ENCODE peak calls at places on chromosomes 2 and 18, in nine cellular contexts. A is A549, O is HCT116, W is IMR-90, X is tibial nerve, U is PC-9, D is transverse colon, V is brain microvascular endothelial cell, L is sigmoid colon. H is an unnamed sample.

GRCh38 chr2:201203916-201204654 is 21.1 kb downstream of the CASP10 start:
- DNase-seq in U (no peak), X (no peak), V (no peak), D (no peak), O (no peak), W (peak), A (no peak), L (peak), H (no peak)

GRCh38 chr18:75782826-75783225 is 355.3 kb upstream of the SMIM21 start:
- DNase-seq in L (no peak), O (no peak), U (no peak), D (no peak), X (no peak), V (no peak), A (no peak), W (no peak), H (no peak)

GRCh38 chr2:216918088-216918680 is 58.3 kb upstream of the TNP1 start:
- DNase-seq in W (peak), O (peak), U (no peak), A (peak), X (peak), L (no peak), V (peak), D (peak), H (no peak)

GRCh38 chr2:10194021-10194820 is 71.7 kb downstream of the RRM2 start:
- DNase-seq in W (peak), X (no peak), D (no peak), L (no peak), U (no peak), V (no peak), A (no peak), O (no peak), H (no peak)

GRCh38 chr2:42908538-42909200 is 116.3 kb upstream of the HAAO start:
- DNase-seq in D (no peak), A (no peak), U (no peak), L (no peak), O (no peak), X (no peak), V (no peak), W (peak), H (no peak)

GRCh38 chr2:204665771-204666170 is 120.5 kb downstream of the PARD3B start:
- DNase-seq in L (no peak), U (no peak), V (no peak), A (no peak), D (no peak), W (no peak), O (no peak), X (no peak), H (no peak)

GRCh38 chr2:85162746-85163301 is 29.6 kb downstream of the TCF7L1 start:
- DNase-seq in L (no peak), O (no peak), D (no peak), W (peak), X (peak), U (no peak), V (peak), A (no peak), H (no peak)

GRCh38 chr2:108320326-108320932 is 31.7 kb downstream of the SULT1C2 start:
- DNase-seq in V (no peak), A (no peak), D (no peak), L (no peak), O (no peak), U (no peak), X (no peak), W (no peak), H (no peak)

GRCh38 chr18:55275042-55275897 is 312.7 kb downstream of the TCF4 start:
- DNase-seq in U (peak), A (no peak), X (no peak), O (no peak), W (peak), D (no peak), L (no peak), V (peak), H (peak)

GRCh38 chr2:149561309-149561926 is 26.2 kb downstream of the MMADHC start:
- DNase-seq in V (peak), W (peak), U (no peak), O (no peak), X (no peak), D (no peak), A (no peak), L (no peak), H (no peak)

GRCh38 chr18:37305084-37305483 is 260.5 kb downstream of the CELF4 start:
- DNase-seq in A (no peak), X (no peak), D (no peak), O (no peak), U (no peak), L (no peak), V (no peak), W (no peak), H (no peak)

GRCh38 chr2:234615643-234616356 is 118.9 kb upstream of the ARL4C start:
- DNase-seq in A (no peak), X (no peak), D (no peak), O (no peak), L (no peak), V (no peak), W (peak), U (no peak), H (no peak)

DNA sequence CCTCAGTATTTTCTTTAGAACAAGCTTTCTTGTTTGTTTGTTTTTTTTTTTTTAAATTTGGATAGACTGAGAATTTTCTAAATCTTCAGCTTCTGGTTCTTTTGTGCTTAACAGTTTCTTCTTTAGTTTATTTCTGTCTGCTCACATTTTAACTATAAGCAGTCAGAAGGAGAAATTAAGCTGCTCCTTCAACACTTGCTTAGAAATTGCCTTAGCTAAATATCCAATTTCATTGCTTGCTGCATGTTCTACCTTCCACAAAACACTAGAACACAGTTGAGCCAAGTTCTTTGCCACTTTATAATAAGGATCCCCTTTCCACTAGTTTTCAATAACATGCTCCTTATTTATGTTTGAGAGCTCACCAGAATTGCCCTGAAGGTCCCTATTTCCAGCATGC is 57.7 kb downstream of the NBEAL1 start:
- DNase-seq in O (no peak), U (no peak), D (no peak), V (no peak), A (no peak), W (no peak), L (no peak), X (no peak), H (no peak)
- H3K27ac ChIP-seq in O (no peak), U (no peak), D (no peak), V (no peak), A (no peak), W (no peak), L (no peak), X (no peak), H (no peak)

DNA sequence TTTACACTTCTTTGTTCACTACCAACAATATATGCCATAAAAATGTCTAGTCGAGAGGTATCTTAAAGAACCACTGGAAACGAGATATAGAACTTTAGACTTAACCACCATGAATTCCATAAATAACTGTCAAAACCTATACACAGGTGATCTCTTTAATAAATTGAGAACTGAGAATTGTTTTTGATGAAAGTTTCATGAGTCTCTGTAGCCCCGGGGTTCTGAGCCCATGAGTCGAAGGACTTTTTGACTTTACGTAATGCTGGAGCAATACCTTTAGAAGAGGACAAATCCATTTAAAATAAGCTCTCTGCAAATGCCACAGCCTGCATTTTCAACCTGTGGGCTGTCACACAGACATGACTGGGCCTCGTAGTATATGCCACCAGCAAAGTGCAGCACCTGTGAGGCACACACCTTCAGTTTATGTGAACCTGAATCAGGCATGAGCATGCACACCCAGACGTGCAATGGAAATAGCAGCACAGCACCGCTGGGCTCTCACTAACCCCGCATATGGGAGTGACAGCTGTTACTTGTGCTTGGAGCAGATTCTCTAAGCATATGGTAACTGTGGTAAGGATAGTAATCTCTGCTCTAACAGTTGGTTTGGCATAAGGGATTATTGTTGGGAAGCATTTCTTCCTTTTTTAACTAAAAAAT is 383.2 kb downstream of the SOCS6 start:
- DNase-seq in V (no peak), X (no peak), W (no peak), L (no peak), D (no peak), U (no peak), A (no peak), O (no peak), H (no peak)
- H3K27ac ChIP-seq in V (no peak), X (no peak), W (no peak), L (no peak), D (no peak), U (no peak), A (no peak), O (no peak), H (no peak)

GRCh38 chr2:161400076-161400475 is 16.0 kb upstream of the TBR1 start:
- DNase-seq in A (no peak), D (no peak), U (no peak), L (no peak), O (no peak), X (no peak), V (no peak), W (peak), H (no peak)
- H3K27ac ChIP-seq in A (no peak), D (no peak), U (no peak), L (no peak), O (no peak), X (no peak), V (no peak), W (no peak), H (no peak)

DNA sequence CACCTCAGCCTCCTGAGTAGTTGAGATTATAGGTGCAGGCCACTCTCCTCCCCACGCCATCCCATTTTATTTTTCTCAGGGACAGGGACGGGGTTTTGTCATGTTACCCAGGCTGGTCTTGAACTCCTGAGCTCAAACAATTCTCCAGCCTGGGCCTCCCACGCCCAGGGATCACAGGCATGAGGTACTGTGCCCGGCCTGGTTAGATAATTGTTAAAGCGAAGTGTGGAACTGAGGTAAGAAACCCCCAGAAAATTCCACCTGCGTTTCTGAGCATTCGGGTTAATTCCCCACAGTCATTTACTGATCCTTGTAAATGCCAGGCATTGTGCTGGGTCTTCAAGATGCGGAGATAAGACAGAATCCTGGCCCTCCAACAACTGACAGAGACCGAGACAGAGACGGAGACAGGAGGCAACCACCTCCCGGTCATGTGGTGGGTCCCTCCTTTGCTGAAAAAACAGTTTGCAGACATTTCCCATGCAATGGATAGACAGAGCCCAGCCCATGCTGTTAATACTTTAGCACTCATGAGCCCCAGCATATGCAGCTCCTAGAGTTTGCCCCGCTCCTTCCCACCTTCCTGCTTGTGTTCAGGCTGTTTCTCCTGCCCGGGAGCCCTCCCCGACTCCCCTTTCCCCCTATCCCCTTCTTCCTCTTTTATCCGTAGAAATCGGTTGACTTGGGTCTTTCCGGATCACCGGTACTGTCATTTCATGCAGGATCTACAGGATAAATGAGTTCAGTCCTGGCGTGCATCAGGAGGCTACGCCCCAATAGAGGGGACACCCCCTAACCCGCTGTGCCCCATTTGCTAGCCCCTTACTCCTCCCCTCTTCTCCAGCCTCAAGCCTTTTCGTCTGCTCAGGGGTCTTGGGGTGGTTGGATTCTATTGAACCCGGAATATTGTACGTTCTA is 1.6 kb upstream of the RHOB start:
- DNase-seq in U (no peak), W (no peak), X (peak), V (no peak), A (no peak), O (no peak), D (peak), L (peak), H (no peak)
- H3K27ac ChIP-seq in U (no peak), W (no peak), X (peak), V (no peak), A (peak), O (no peak), D (peak), L (peak), H (peak)

GRCh38 chr2:1564506-1564905 is 151.2 kb downstream of the TPO start:
- DNase-seq in V (no peak), L (peak), X (no peak), D (no peak), U (no peak), O (no peak), A (no peak), W (no peak), H (no peak)
- H3K27ac ChIP-seq in V (no peak), L (no peak), X (no peak), D (no peak), U (no peak), O (no peak), A (no peak), W (no peak), H (no peak)

DNA sequence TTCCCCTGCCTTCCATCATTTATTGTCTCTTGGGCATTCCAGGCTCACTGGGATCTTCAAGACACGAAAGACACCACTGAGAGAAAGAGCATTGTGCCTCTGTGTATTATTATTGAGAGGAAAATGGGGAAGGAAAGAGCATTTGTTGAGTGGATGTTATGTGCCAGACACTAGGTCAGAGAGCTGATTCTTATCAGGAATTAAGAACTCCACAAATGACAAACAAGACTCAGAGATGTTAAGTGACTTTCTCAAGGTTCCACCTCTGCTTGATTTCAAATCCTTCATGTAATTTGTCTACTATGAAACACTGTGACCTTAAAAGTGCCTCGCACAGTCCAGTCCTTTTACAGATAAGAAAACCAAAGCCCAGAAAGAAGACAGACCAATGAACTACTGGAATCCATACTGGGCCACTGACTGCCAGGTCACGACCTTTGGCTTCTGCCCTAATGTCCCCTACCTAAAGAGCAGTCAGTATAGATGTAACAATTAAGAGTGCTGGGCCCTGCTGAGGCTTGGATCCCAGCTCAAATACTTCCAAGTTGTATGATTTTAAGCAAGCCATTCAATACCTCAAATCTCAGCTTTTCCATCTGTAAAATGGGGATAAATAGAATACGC is 11.1 kb downstream of the KLF7 start:
- DNase-seq in D (no peak), A (no peak), O (no peak), V (no peak), W (no peak), L (no peak), U (no peak), X (no peak), H (no peak)
- H3K27ac ChIP-seq in D (peak), A (no peak), O (no peak), V (no peak), W (no peak), L (peak), U (no peak), X (no peak), H (no peak)

GRCh38 chr2:231410293-231411004 is 14.9 kb downstream of the B3GNT7 start:
- DNase-seq in V (no peak), O (no peak), D (no peak), L (no peak), A (no peak), U (no peak), X (no peak), W (no peak), H (no peak)

GRCh38 chr2:231412616-231412963 is 17.1 kb downstream of the B3GNT7 start:
- DNase-seq in X (no peak), U (no peak), V (no peak), A (no peak), D (no peak), O (no peak), L (no peak), W (no peak), H (no peak)

GRCh38 chr2:231413456-231413855 is 17.9 kb downstream of the B3GNT7 start:
- DNase-seq in O (no peak), U (no peak), A (no peak), W (no peak), X (no peak), D (no peak), V (no peak), L (no peak), H (no peak)

GRCh38 chr2:231411237-231411636 is 15.7 kb downstream of the B3GNT7 start:
- DNase-seq in V (no peak), D (no peak), U (no peak), A (no peak), L (no peak), X (no peak), O (no peak), W (no peak), H (peak)

GRCh38 chr2:231411871-231412615 is 16.5 kb downstream of the B3GNT7 start:
- DNase-seq in A (peak), W (peak), V (peak), L (peak), U (peak), D (peak), O (peak), X (peak), H (peak)
- H3K27ac ChIP-seq in A (peak), W (peak), V (peak), L (peak), U (peak), D (peak), O (peak), X (no peak), H (peak)

GRCh38 chr2:38466409-38466808 is 89.3 kb upstream of the ATL2 start:
- DNase-seq in A (no peak), V (no peak), U (no peak), D (no peak), O (no peak), L (no peak), X (no peak), W (no peak), H (no peak)

GRCh38 chr2:38464971-38465788 is 88.1 kb upstream of the ATL2 start:
- DNase-seq in O (no peak), D (no peak), A (no peak), V (no peak), L (no peak), W (no peak), U (no peak), X (no peak), H (no peak)

GRCh38 chr2:38467768-38468463 is 90.8 kb upstream of the ATL2 start:
- DNase-seq in X (no peak), U (no peak), W (no peak), O (no peak), A (no peak), L (no peak), D (no peak), V (no peak), H (no peak)

GRCh38 chr2:38465789-38466127 is 88.7 kb upstream of the ATL2 start:
- DNase-seq in L (no peak), A (peak), W (peak), D (peak), X (no peak), V (peak), U (no peak), O (peak), H (no peak)

DNA sequence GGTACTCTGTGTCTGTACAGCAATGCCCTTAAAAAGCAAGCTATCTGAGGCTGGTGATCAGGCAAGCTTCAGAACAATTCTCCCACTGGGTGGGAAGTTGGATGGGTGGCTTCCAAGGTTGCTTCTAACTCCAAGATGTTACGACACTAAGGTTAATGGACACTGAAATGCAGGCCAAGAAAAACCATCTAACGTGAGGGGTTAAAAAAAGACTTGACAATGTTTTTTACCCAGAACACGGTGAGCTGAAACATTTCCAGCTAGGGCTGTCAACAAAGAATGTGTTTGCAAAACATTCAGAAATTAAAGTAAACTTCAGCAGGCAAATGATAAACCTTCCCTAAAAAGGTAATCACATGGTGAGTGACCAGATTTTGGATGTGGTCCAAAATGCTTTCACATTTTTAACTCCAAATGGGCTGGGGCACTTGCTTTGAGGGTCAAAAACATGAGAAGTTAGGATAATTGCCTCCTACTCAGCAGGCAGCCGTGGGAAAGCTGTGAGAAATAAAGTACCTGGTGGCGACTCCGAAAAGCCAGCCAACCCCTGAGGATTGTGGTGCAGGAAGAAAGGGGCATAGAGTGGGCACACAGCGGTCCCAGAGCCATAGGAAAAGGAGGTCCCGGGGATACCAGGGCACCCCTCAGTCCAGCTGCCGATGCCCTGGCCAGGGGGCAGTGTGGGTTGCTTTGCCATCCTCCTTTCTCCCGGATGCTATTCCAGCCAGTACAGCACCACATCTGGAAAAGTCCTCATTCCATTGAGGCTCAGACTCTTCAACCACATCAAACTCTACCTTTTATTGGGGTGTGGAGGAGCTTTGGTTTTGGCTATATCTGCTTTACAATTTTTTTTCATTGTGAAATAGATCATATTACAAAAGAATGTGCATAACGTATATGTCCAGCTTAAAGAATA is 90.0 kb upstream of the ATL2 start:
- DNase-seq in V (no peak), D (no peak), U (no peak), O (no peak), A (no peak), X (no peak), L (peak), W (peak), H (no peak)
- H3K27ac ChIP-seq in V (no peak), D (peak), U (no peak), O (no peak), A (no peak), X (no peak), L (peak), W (peak), H (no peak)